ENCODE peak calls at places on chromosomes 7 and 10, in six cellular contexts. Q, T, P, R, Y and F are unnamed samples.

GRCh38 chr7:475951-476441 is 43.6 kb downstream of the PDGFA start:
- DNase-seq in Y (no peak), Q (no peak), T (peak), P (no peak), R (no peak), F (no peak)

GRCh38 chr7:141654551-141654950 is 47.4 kb downstream of the DENND11 start:
- DNase-seq in R (peak), Q (peak), T (peak), P (no peak), Y (peak), F (peak)

GRCh38 chr10:119412244-119412750 is 130.2 kb downstream of the RGS10 start:
- DNase-seq in T (no peak), R (no peak), Y (peak), P (peak), Q (peak), F (no peak)

GRCh38 chr7:158431941-158432347 is 155.7 kb downstream of the PTPRN2 start:
- DNase-seq in R (peak), P (no peak), T (no peak), Q (peak), Y (peak), F (no peak)

GRCh38 chr7:157831901-157832810 is 495.4 kb downstream of the DNAJB6 start:
- DNase-seq in P (no peak), Y (no peak), Q (no peak), R (no peak), T (no peak), F (no peak)

GRCh38 chr10:24618401-24618800 is 105.3 kb downstream of the ARHGAP21 start:
- DNase-seq in R (peak), Q (no peak), T (no peak), Y (no peak), P (no peak), F (no peak)

GRCh38 chr10:63664341-63664885 is 143.2 kb downstream of the REEP3 start:
- DNase-seq in P (no peak), R (no peak), Y (no peak), Q (no peak), T (no peak), F (no peak)

GRCh38 chr10:12041766-12042408 is 722 bp downstream of the UPF2 start:
- DNase-seq in T (no peak), R (peak), P (no peak), Y (peak), Q (peak), F (peak)

GRCh38 chr10:132675031-132675740 is 110.8 kb downstream of the NKX6-2 start:
- DNase-seq in R (no peak), Q (no peak), P (no peak), T (no peak), Y (no peak), F (no peak)

GRCh38 chr7:257647-257992 is 32.4 kb upstream of the FOXL3 start:
- DNase-seq in T (no peak), Y (no peak), R (no peak), Q (no peak), P (no peak), F (no peak)

GRCh38 chr7:28509256-28510021 is 97.1 kb downstream of the CREB5 start:
- DNase-seq in Q (peak), P (no peak), R (no peak), Y (peak), T (no peak), F (no peak)

GRCh38 chr7:101507791-101508252 is 121.3 kb downstream of the MYL10 start:
- DNase-seq in P (no peak), R (peak), Q (peak), Y (peak), T (peak), F (peak)

GRCh38 chr7:110943686-110944350 is 147.1 kb upstream of the LRRN3 start:
- DNase-seq in R (no peak), P (no peak), T (no peak), Q (no peak), Y (no peak), F (no peak)

GRCh38 chr10:8389630-8390029 is 335.1 kb downstream of the GATA3 start:
- DNase-seq in P (no peak), Y (no peak), Q (no peak), R (no peak), T (no peak), F (no peak)

GRCh38 chr10:78923644-78924318 is 145.0 kb upstream of the ZMIZ1 start:
- DNase-seq in T (no peak), Y (no peak), R (no peak), P (no peak), Q (no peak), F (no peak)

GRCh38 chr10:102519246-102519805 is 15.6 kb downstream of the SUFU start:
- DNase-seq in T (no peak), R (no peak), Q (peak), P (no peak), Y (no peak), F (no peak)

GRCh38 chr7:12554421-12554820 is 16.1 kb upstream of the SCIN start:
- DNase-seq in P (no peak), T (no peak), R (no peak), Q (no peak), Y (no peak), F (no peak)

GRCh38 chr7:11026452-11027359 is 53.0 kb downstream of the PHF14 start:
- DNase-seq in Q (no peak), R (no peak), Y (no peak), T (no peak), P (no peak), F (no peak)

GRCh38 chr10:63103971-63104409 is 29.1 kb upstream of the NRBF2 start:
- DNase-seq in R (peak), Q (no peak), T (no peak), P (no peak), Y (no peak), F (peak)

GRCh38 chr10:127918570-127918969 is 11.7 kb downstream of the PTPRE start:
- DNase-seq in T (no peak), P (no peak), Y (no peak), R (no peak), Q (no peak), F (no peak)

GRCh38 chr7:129188372-129188891 is at the start of gene SMO:
- DNase-seq in P (no peak), Q (no peak), T (peak), Y (peak), R (peak), F (no peak)

GRCh38 chr10:130869179-130869841 is 442.2 kb downstream of the TCERG1L start:
- DNase-seq in R (no peak), P (no peak), Q (no peak), Y (no peak), T (no peak), F (no peak)

GRCh38 chr10:46528171-46528671 is 28.2 kb downstream of the GPRIN2 start:
- DNase-seq in Y (no peak), R (no peak), T (peak), Q (no peak), P (no peak), F (peak)

GRCh38 chr10:99694171-99694570 is 34.9 kb downstream of the ENTPD7 start:
- DNase-seq in R (no peak), Y (peak), P (no peak), Q (peak), T (no peak), F (no peak)

GRCh38 chr7:121456785-121457359 is 60.8 kb upstream of the FAM3C start:
- DNase-seq in Q (no peak), P (no peak), R (no peak), Y (no peak), T (no peak), F (no peak)